ENCODE peak calls at places on chromosomes 4 and X, in five cellular contexts. W is fibroblast of lung, M is foreskin keratinocyte, N is hepatocyte, U is mammary epithelial cell. Y is an unnamed sample. For H3K4me1, the result is how much of the 10 kb centered on the place peaks cover.

GRCh38 chr4:120692964-120693363 is 229.6 kb downstream of the PRDM5 start:
- DNase-seq in W (peak), M (peak), N (peak), U (peak), Y (no peak)

GRCh38 chr4:2830632-2831610 is 12.7 kb upstream of the ADD1 start:
- DNase-seq in W (no peak), M (no peak), N (no peak), U (no peak), Y (no peak)

GRCh38 chr4:61068745-61069144 is 131.4 kb upstream of the ADGRL3 start:
- DNase-seq in W (peak), M (peak), N (no peak), U (peak), Y (no peak)

GRCh38 chr4:6169239-6169638 is 31.1 kb downstream of the JAKMIP1 start:
- DNase-seq in W (no peak), M (no peak), N (no peak), U (no peak), Y (no peak)

GRCh38 chr4:13399257-13399656 is 84.9 kb downstream of the RAB28 start:
- DNase-seq in W (peak), M (peak), N (no peak), U (peak), Y (no peak)

GRCh38 chr4:112532267-112532666 is 16.3 kb upstream of the NEUROG2 start:
- DNase-seq in W (peak), M (no peak), N (no peak), U (peak), Y (no peak)

GRCh38 chr4:112130903-112131302 is 14.4 kb upstream of the FAM241A start:
- DNase-seq in W (peak), M (no peak), N (no peak), U (peak), Y (no peak)

GRCh38 chr4:58760737-58761136 is 1650.6 kb upstream of the IGFBP7 start:
- DNase-seq in W (no peak), M (peak), N (no peak), U (no peak), Y (no peak)

GRCh38 chr4:141346144-141346543 is 125.4 kb downstream of the ZNF330 start:
- DNase-seq in W (peak), M (peak), N (peak), U (peak), Y (no peak)

GRCh38 chr4:55947254-55947882 is 1.4 kb upstream of the CEP135 start:
- DNase-seq in W (peak), M (no peak), N (no peak), U (peak), Y (no peak)

GRCh38 chr4:123398803-123399637 is 2.4 kb downstream of the SPRY1 start:
- DNase-seq in W (peak), M (peak), N (peak), U (peak), Y (peak)

GRCh38 chrX:446243-446642 is 59.5 kb upstream of the PPP2R3B start:
- DNase-seq in W (no peak), M (no peak), N (no peak), U (no peak), Y (no peak)

GRCh38 chrX:116230136-116230886 is 59.8 kb downstream of the AGTR2 start:
- DNase-seq in W (no peak), M (no peak), N (no peak), U (no peak), Y (no peak)

GRCh38 chr4:94905511-94905910 is 147.8 kb downstream of the BMPR1B start:
- DNase-seq in W (no peak), M (no peak), N (no peak), U (no peak), Y (no peak)

GRCh38 chr4:108070775-108071174 is 81.1 kb downstream of the HADH start:
- DNase-seq in W (no peak), M (no peak), N (no peak), U (no peak), Y (no peak)
- H3K4me1 ChIP-seq in W (under half), M (under half), N (under half), U (under half), Y (under half)

GRCh38 chr4:7929530-7929951 is 10.1 kb downstream of the AFAP1 start:
- DNase-seq in W (no peak), M (peak), N (peak), U (peak), Y (no peak)

GRCh38 chr4:7932333-7932732 is 7.3 kb downstream of the AFAP1 start:
- DNase-seq in W (no peak), M (no peak), N (no peak), U (no peak), Y (no peak)

GRCh38 chr4:7938513-7939376 is 916 bp downstream of the AFAP1 start:
- DNase-seq in W (no peak), M (no peak), N (peak), U (peak), Y (no peak)

GRCh38 chr4:7936963-7937362 is 2.7 kb downstream of the AFAP1 start:
- DNase-seq in W (no peak), M (no peak), N (no peak), U (no peak), Y (no peak)

GRCh38 chr4:7933631-7934510 is 5.8 kb downstream of the AFAP1 start:
- DNase-seq in W (peak), M (no peak), N (no peak), U (peak), Y (no peak)
- H3K4me1 ChIP-seq in W (under half), M (under half), N (under half), U (under half), Y (under half)

DNA sequence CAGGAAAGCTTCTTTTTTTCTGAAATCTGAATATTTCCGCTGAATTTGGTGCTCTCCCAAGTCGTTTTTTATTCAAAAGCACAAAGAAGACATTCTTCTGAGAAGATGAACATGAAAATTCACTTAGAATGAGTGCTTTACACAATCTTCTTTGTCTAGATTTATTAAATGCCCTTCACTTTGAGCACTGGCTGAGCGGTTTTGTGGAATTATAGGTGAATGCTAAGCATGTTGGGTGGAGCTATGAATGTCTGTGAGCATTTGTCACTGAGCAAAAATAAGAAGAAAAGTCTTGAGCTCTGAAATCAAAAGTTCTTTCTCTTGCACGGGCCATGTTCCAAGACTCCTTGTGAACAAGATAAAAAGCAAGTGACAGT is 13.1 kb downstream of the GASK1B start:
- DNase-seq in W (peak), M (no peak), N (no peak), U (no peak), Y (no peak)
- H3K4me1 ChIP-seq in W (under half), M (under half), N (half or more), U (half or more), Y (under half)

GRCh38 chrX:23805379-23805778 is 22.4 kb downstream of the SAT1 start:
- DNase-seq in W (no peak), M (no peak), N (no peak), U (no peak), Y (no peak)

GRCh38 chrX:23799469-23800065 is 16.6 kb downstream of the SAT1 start:
- DNase-seq in W (peak), M (no peak), N (peak), U (no peak), Y (no peak)

GRCh38 chrX:23803931-23804381 is 21.0 kb downstream of the SAT1 start:
- DNase-seq in W (peak), M (peak), N (peak), U (peak), Y (no peak)

GRCh38 chrX:23804578-23804977 is 21.6 kb downstream of the SAT1 start:
- DNase-seq in W (no peak), M (no peak), N (no peak), U (no peak), Y (no peak)

GRCh38 chrX:23802431-23802830 is 19.5 kb downstream of the SAT1 start:
- DNase-seq in W (peak), M (no peak), N (no peak), U (no peak), Y (no peak)
- H3K4me1 ChIP-seq in W (under half), M (under half), N (under half), U (under half), Y (under half)

DNA sequence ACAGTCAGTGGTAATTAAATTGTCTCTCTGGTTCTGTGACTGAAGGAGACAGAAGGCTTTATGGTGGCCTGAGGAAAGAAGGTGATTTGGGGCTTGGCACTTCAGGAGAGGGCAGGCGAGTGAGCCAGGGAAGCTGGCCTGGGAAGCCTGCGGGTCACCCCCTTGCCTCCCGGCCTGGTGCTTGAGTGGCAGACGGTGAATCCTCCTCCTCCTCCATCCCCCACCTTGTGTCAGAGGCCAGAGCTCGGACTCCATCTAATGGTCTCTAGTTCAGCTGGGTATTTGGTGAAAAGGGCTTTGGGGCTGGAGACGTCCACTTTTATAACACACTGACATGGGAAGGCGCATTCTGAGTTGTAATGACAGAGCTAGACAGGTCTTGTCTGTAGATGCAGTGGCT is 8.7 kb downstream of the TMEM187 start:
- DNase-seq in W (no peak), M (no peak), N (no peak), U (no peak), Y (no peak)
- H3K4me1 ChIP-seq in W (under half), M (under half), N (under half), U (under half), Y (under half)

GRCh38 chrX:17527135-17527701 is 152.2 kb downstream of the NHS start:
- DNase-seq in W (peak), M (no peak), N (no peak), U (no peak), Y (no peak)
- H3K4me1 ChIP-seq in W (under half), M (under half), N (under half), U (under half), Y (under half)

GRCh38 chr4:676871-677235 is 2.5 kb downstream of the MYL5 start:
- DNase-seq in W (no peak), M (no peak), N (no peak), U (no peak), Y (no peak)
- H3K4me1 ChIP-seq in W (under half), M (under half), N (under half), U (under half), Y (under half)

Y was measured in effector memory CD4-positive, alpha-beta T cell.